ENCODE peak calls at places on chromosome 12, in six cellular contexts. One of them, this sample, is unnamed.

GRCh38 chr12:117360222-117360550 is 1.2 kb downstream of the NOS1 start:
- DNase-seq in pancreas: no peak
- DNase-seq in NCI-H748 treated with DMSO at 0.1 percent for 48 hours: no peak
- DNase-seq in kidney tubule cell: no peak
- DNase-seq in NT2/D1: no peak
- DNase-seq in stimulated activated naive CD8-positive, alpha-beta T cell treated with anti-CD3 and anti-CD28 coated beads, Interleukin-15, amount 100 ng/mL, for 72 hours: no peak
- DNase-seq in this sample: no peak

GRCh38 chr12:55663391-55663790 is 26.7 kb downstream of the OR10P1 start:
- DNase-seq in NCI-H748 treated with DMSO at 0.1 percent for 48 hours: no peak
- DNase-seq in pancreas: no peak
- DNase-seq in NT2/D1: no peak
- DNase-seq in stimulated activated naive CD8-positive, alpha-beta T cell treated with anti-CD3 and anti-CD28 coated beads, Interleukin-15, amount 100 ng/mL, for 72 hours: no peak
- DNase-seq in kidney tubule cell: no peak
- DNase-seq in this sample: no peak

GRCh38 chr12:81998761-81999378 is 239.7 kb upstream of the PPFIA2 start:
- DNase-seq in NT2/D1: no peak
- DNase-seq in stimulated activated naive CD8-positive, alpha-beta T cell treated with anti-CD3 and anti-CD28 coated beads, Interleukin-15, amount 100 ng/mL, for 72 hours: no peak
- DNase-seq in kidney tubule cell: peak
- DNase-seq in pancreas: no peak
- DNase-seq in NCI-H748 treated with DMSO at 0.1 percent for 48 hours: no peak
- DNase-seq in this sample: no peak

GRCh38 chr12:53277981-53278380 is 9.9 kb downstream of the ESPL1 start:
- DNase-seq in NT2/D1: no peak
- DNase-seq in stimulated activated naive CD8-positive, alpha-beta T cell treated with anti-CD3 and anti-CD28 coated beads, Interleukin-15, amount 100 ng/mL, for 72 hours: no peak
- DNase-seq in NCI-H748 treated with DMSO at 0.1 percent for 48 hours: no peak
- DNase-seq in pancreas: no peak
- DNase-seq in kidney tubule cell: no peak
- DNase-seq in this sample: no peak

GRCh38 chr12:130602251-130602650 is 113.8 kb downstream of the RIMBP2 start:
- DNase-seq in NCI-H748 treated with DMSO at 0.1 percent for 48 hours: no peak
- DNase-seq in stimulated activated naive CD8-positive, alpha-beta T cell treated with anti-CD3 and anti-CD28 coated beads, Interleukin-15, amount 100 ng/mL, for 72 hours: no peak
- DNase-seq in kidney tubule cell: no peak
- DNase-seq in pancreas: no peak
- DNase-seq in NT2/D1: no peak
- DNase-seq in this sample: no peak

GRCh38 chr12:69755302-69755701 is 16.6 kb downstream of the RAB3IP start:
- DNase-seq in kidney tubule cell: no peak
- DNase-seq in pancreas: no peak
- DNase-seq in stimulated activated naive CD8-positive, alpha-beta T cell treated with anti-CD3 and anti-CD28 coated beads, Interleukin-15, amount 100 ng/mL, for 72 hours: no peak
- DNase-seq in NT2/D1: no peak
- DNase-seq in NCI-H748 treated with DMSO at 0.1 percent for 48 hours: no peak
- DNase-seq in this sample: no peak

GRCh38 chr12:53208435-53208834 is 1.4 kb upstream of the ITGB7 start:
- DNase-seq in pancreas: no peak
- DNase-seq in NT2/D1: no peak
- DNase-seq in kidney tubule cell: no peak
- DNase-seq in stimulated activated naive CD8-positive, alpha-beta T cell treated with anti-CD3 and anti-CD28 coated beads, Interleukin-15, amount 100 ng/mL, for 72 hours: no peak
- DNase-seq in NCI-H748 treated with DMSO at 0.1 percent for 48 hours: no peak
- DNase-seq in this sample: no peak

GRCh38 chr12:53495903-53496751 is 3.1 kb downstream of the MAP3K12 start:
- DNase-seq in stimulated activated naive CD8-positive, alpha-beta T cell treated with anti-CD3 and anti-CD28 coated beads, Interleukin-15, amount 100 ng/mL, for 72 hours: no peak
- DNase-seq in NT2/D1: no peak
- DNase-seq in NCI-H748 treated with DMSO at 0.1 percent for 48 hours: no peak
- DNase-seq in kidney tubule cell: peak
- DNase-seq in pancreas: no peak
- DNase-seq in this sample: no peak

GRCh38 chr12:2248901-2249381 is 196.2 kb downstream of the CACNA1C start:
- DNase-seq in pancreas: no peak
- DNase-seq in stimulated activated naive CD8-positive, alpha-beta T cell treated with anti-CD3 and anti-CD28 coated beads, Interleukin-15, amount 100 ng/mL, for 72 hours: no peak
- DNase-seq in kidney tubule cell: peak
- DNase-seq in NT2/D1: no peak
- DNase-seq in NCI-H748 treated with DMSO at 0.1 percent for 48 hours: no peak
- DNase-seq in this sample: peak

GRCh38 chr12:49887536-49888401 is 15.9 kb downstream of the FAIM2 start:
- DNase-seq in kidney tubule cell: no peak
- DNase-seq in pancreas: no peak
- DNase-seq in NCI-H748 treated with DMSO at 0.1 percent for 48 hours: no peak
- DNase-seq in stimulated activated naive CD8-positive, alpha-beta T cell treated with anti-CD3 and anti-CD28 coated beads, Interleukin-15, amount 100 ng/mL, for 72 hours: no peak
- DNase-seq in NT2/D1: no peak
- DNase-seq in this sample: no peak

This sample was measured in MCF 10A.